ENCODE peak calls at places on chromosomes 16 and 17, in six cellular contexts. S is heart right ventricle, A is heart left ventricle, P is breast epithelium, T is prostate gland, O is spleen. E is an unnamed sample.
A peak's percentile ranks its signal among the peaks of the same experiment; 100 is the strongest.

GRCh38 chr17:28258347-28258887 is 60.6 kb upstream of the TMEM97 start:
- DNase-seq in T (no peak), A (no peak), S (no peak), P (no peak), O (no peak), E (no peak)

GRCh38 chr17:31499771-31500554 is 108.5 kb downstream of the RAB11FIP4 start:
- DNase-seq in T (no peak), O (peak; percentile 66), S (peak; percentile 71), A (peak; percentile 68), P (peak; percentile 77), E (no peak)

GRCh38 chr17:56786989-56787482 is 46.7 kb downstream of the C17orf67 start:
- DNase-seq in T (peak; percentile 26), O (no peak), A (no peak), S (no peak), P (peak; percentile 57), E (no peak)

GRCh38 chr16:23353440-23353839 is 51.3 kb downstream of the SCNN1B start:
- DNase-seq in T (no peak), S (no peak), P (no peak), O (peak; percentile 11), A (no peak), E (no peak)

GRCh38 chr17:40432864-40433528 is 10.3 kb upstream of the IGFBP4 start:
- DNase-seq in P (peak; percentile 42), T (no peak), A (peak; percentile 63), S (peak; percentile 66), O (peak; percentile 62), E (no peak)

GRCh38 chr17:41800601-41801373 is 11.0 kb downstream of the P3H4 start:
- DNase-seq in S (no peak), O (no peak), P (no peak), T (peak; percentile 86), A (no peak), E (no peak)

GRCh38 chr17:50168319-50168718 is 2.5 kb downstream of the SGCA start:
- DNase-seq in P (no peak), S (no peak), A (peak; percentile 25), T (no peak), O (peak; percentile 73), E (no peak)

GRCh38 chr16:5639531-5639930 is 541.9 kb upstream of the EEF2KMT start:
- DNase-seq in P (no peak), A (no peak), T (no peak), S (no peak), O (no peak), E (no peak)

GRCh38 chr17:57484081-57484666 is 227.9 kb downstream of the MSI2 start:
- DNase-seq in O (no peak), P (no peak), A (no peak), T (no peak), S (no peak), E (no peak)

GRCh38 chr17:35795007-35795870 is at the start of gene MMP28:
- DNase-seq in O (peak; percentile 82), S (no peak), T (no peak), A (peak; percentile 45), P (no peak), E (no peak)

GRCh38 chr17:50768348-50768761 is 1.0 kb upstream of the ANKRD40CL start:
- DNase-seq in S (no peak), A (no peak), T (peak; percentile 84), P (peak; percentile 57), O (peak; percentile 62), E (peak; percentile 61)

GRCh38 chr16:64910351-64910750 is 211.5 kb downstream of the CDH11 start:
- DNase-seq in O (no peak), S (peak; percentile 77), T (no peak), P (no peak), A (peak; percentile 86), E (no peak)
- H3K4me3 ChIP-seq in O (no peak overlapping the region), S (no peak overlapping the region), T (no peak overlapping the region), P (no peak overlapping the region), A (no peak overlapping the region), E (no peak overlapping the region)

GRCh38 chr16:24409045-24409444 is 130.3 kb upstream of the RBBP6 start:
- DNase-seq in A (no peak), S (no peak), P (no peak), O (no peak), T (no peak), E (no peak)
- TF ChIP-seq CTCF in A (no peak), S (no peak), P (no peak), O (no peak), T (no peak), E (peak; percentile 32)

GRCh38 chr17:15999141-15999973 is at the start of the genes TTC19 and ZSWIM7:
- DNase-seq in S (peak; percentile 97), A (peak; percentile 98), O (peak; percentile 100), P (peak; percentile 97), T (peak; percentile 97), E (peak; percentile 94)

GRCh38 chr17:16002708-16003265 is 3.2 kb downstream of the TTC19 start:
- DNase-seq in A (no peak), S (no peak), O (no peak), P (no peak), T (no peak), E (no peak)

GRCh38 chr17:16003841-16004240 is 4.2 kb downstream of the TTC19 start:
- DNase-seq in T (no peak), P (no peak), A (no peak), O (no peak), S (peak; percentile 24), E (no peak)

GRCh38 chr17:15999974-16000827 is 577 bp downstream of the TTC19 start:
- DNase-seq in P (no peak), O (no peak), A (peak; percentile 51), S (peak; percentile 26), T (peak; percentile 17), E (no peak)

GRCh38 chr17:16001498-16001897 is 1.9 kb downstream of the TTC19 start:
- DNase-seq in T (no peak), P (no peak), A (no peak), S (no peak), O (no peak), E (no peak)
- H3K4me3 ChIP-seq in T (no peak overlapping the region), P (no peak overlapping the region), A (no peak overlapping the region), S (no peak overlapping the region), O (no peak overlapping the region), E (peak overlapping the region; percentile 93)

GRCh38 chr16:48864055-48864454 is 254.1 kb upstream of the N4BP1 start:
- DNase-seq in T (no peak), P (no peak), A (no peak), S (no peak), O (no peak), E (no peak)
- TF ChIP-seq CTCF in T (no peak), P (no peak), A (no peak), S (no peak), O (no peak), E (no peak)

DNA sequence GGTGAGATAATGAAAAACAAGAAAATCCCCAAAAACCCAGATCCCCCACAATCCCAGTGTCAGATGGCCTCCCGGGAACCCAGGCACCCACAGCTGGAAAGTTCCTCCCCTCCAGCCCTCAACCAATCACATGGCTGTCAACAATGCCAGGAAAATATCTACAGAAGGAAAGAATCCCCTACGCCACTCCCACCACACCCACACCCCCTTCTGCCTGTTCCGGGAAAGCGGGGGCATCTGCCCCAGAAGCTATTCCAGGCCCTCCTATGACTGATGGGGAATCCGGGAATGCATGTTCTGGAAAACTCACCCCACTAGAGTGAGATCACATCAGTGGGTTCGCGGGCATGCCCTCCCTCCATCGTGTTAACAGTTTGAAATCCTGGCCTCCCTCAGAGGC is 1.8 kb downstream of the TMEM95 start:
- DNase-seq in S (no peak), T (no peak), O (no peak), P (no peak), A (no peak), E (no peak)
- H3K4me3 ChIP-seq in S (no peak overlapping the region), T (no peak overlapping the region), O (no peak overlapping the region), P (no peak overlapping the region), A (no peak overlapping the region), E (no peak overlapping the region)